ENCODE peak calls at places on chromosomes 12 and 14, in nine cellular contexts. V, B, O, T, Y, J, C, Z and M are unnamed samples.

GRCh38 chr14:61326847-61327246 is 5.5 kb downstream of the PRKCH start:
- DNase-seq in C (peak), T (no peak), O (peak), Y (no peak), Z (peak), J (no peak), B (peak), V (peak), M (peak)

GRCh38 chr12:6582196-6582595 is 14.1 kb upstream of the NOP2 start:
- DNase-seq in C (no peak), O (no peak), J (peak), V (no peak), B (no peak), T (no peak), Z (no peak), Y (no peak), M (no peak)

GRCh38 chr12:4742421-4742970 is 22.3 kb downstream of the GALNT8 start:
- DNase-seq in Y (no peak), Z (no peak), O (no peak), V (no peak), T (no peak), C (no peak), J (no peak), B (no peak), M (no peak)

GRCh38 chr12:77152623-77153193 is 87.3 kb upstream of the E2F7 start:
- DNase-seq in V (no peak), Y (peak), J (peak), B (no peak), C (peak), Z (no peak), T (no peak), O (no peak), M (no peak)

GRCh38 chr12:131583085-131583712 is 127.7 kb upstream of the SFSWAP start:
- DNase-seq in Z (no peak), J (peak), O (no peak), C (no peak), Y (no peak), B (no peak), T (no peak), V (no peak), M (no peak)

GRCh38 chr14:57846631-57847030 is 19.3 kb downstream of the SLC35F4 start:
- DNase-seq in Z (no peak), B (no peak), T (no peak), J (no peak), C (peak), O (no peak), Y (no peak), V (no peak), M (no peak)

GRCh38 chr12:4997939-4998338 is 45.7 kb upstream of the KCNA5 start:
- DNase-seq in Z (peak), V (no peak), Y (peak), T (no peak), O (no peak), B (no peak), C (peak), J (peak), M (peak)

GRCh38 chr12:4518106-4518728 is 20.5 kb upstream of the RAD51AP1 start:
- DNase-seq in O (no peak), Z (no peak), C (peak), T (no peak), J (peak), Y (no peak), V (no peak), B (no peak), M (no peak)

GRCh38 chr14:32244404-32244803 is 41.3 kb upstream of the RNU6-8 start:
- DNase-seq in V (no peak), J (no peak), C (no peak), Y (no peak), B (no peak), Z (no peak), O (no peak), T (no peak), M (no peak)